ENCODE peak calls at places on chromosomes 7 and 10, in six cellular contexts. V is uterus, W is mammary epithelial cell, U is spleen, C is NB4, Z is psoas muscle. J is an unnamed sample.
A peak's percentile ranks its signal among the peaks of the same experiment; 100 is the strongest.

GRCh38 chr10:52030051-52030867 is 283.8 kb upstream of the DKK1 start:
- DNase-seq in C (no peak), W (no peak), Z (no peak), V (no peak), U (no peak), J (no peak)

GRCh38 chr7:72176875-72177274 is 235.3 kb downstream of the CALN1 start:
- DNase-seq in Z (no peak), W (no peak), U (no peak), V (no peak), C (no peak), J (no peak)

GRCh38 chr7:34165466-34165865 is 260.1 kb downstream of the BMPER start:
- DNase-seq in V (no peak), U (no peak), Z (no peak), C (no peak), W (no peak), J (no peak)

GRCh38 chr10:71603754-71604153 is 115.8 kb downstream of the C10orf105 start:
- DNase-seq in V (no peak), C (no peak), U (no peak), W (no peak), Z (no peak), J (no peak)

GRCh38 chr7:2024227-2024918 is 208.4 kb downstream of the MAD1L1 start:
- DNase-seq in Z (peak; percentile 48), U (peak; percentile 58), W (no peak), V (no peak), C (peak; percentile 47), J (no peak)

GRCh38 chr10:111511751-111512150 is 434.9 kb downstream of the ADRA2A start:
- DNase-seq in Z (no peak), C (no peak), W (no peak), V (no peak), U (no peak), J (no peak)

GRCh38 chr10:116111483-116112095 is 161.4 kb downstream of the GFRA1 start:
- DNase-seq in C (no peak), V (no peak), W (no peak), U (no peak), Z (no peak), J (no peak)

GRCh38 chr7:87369216-87369615 is 23.8 kb downstream of the CROT start:
- DNase-seq in U (no peak), C (no peak), V (no peak), W (no peak), Z (no peak), J (peak; percentile 52)

GRCh38 chr10:121216721-121217181 is 365.6 kb downstream of the WDR11 start:
- DNase-seq in C (no peak), W (no peak), Z (peak; percentile 66), U (no peak), V (no peak), J (no peak)

GRCh38 chr10:132443998-132444876 is 47.2 kb downstream of the PWWP2B start:
- DNase-seq in U (peak; percentile 77), Z (no peak), C (peak; percentile 82), W (no peak), V (no peak), J (no peak)

GRCh38 chr10:85454386-85454785 is 912.2 kb downstream of the GRID1 start:
- DNase-seq in C (no peak), W (no peak), Z (no peak), U (no peak), V (no peak), J (no peak)

GRCh38 chr7:2471022-2471329 is 5.2 kb downstream of the GRIFIN start:
- DNase-seq in U (no peak), Z (no peak), W (peak; percentile 78), V (no peak), C (peak; percentile 54), J (no peak)

GRCh38 chr10:48541144-48541795 is 63.6 kb downstream of the ARHGAP22 start:
- DNase-seq in V (no peak), W (no peak), U (no peak), C (no peak), Z (no peak), J (no peak)

GRCh38 chr10:14891151-14891550 is 12.5 kb downstream of the SUV39H2 start:
- DNase-seq in V (no peak), C (no peak), Z (no peak), W (no peak), U (no peak), J (no peak)

GRCh38 chr10:9596368-9596920 is 1421.2 kb upstream of the CELF2 start:
- DNase-seq in U (no peak), V (no peak), W (no peak), C (no peak), Z (no peak), J (no peak)

GRCh38 chr10:100882681-100883321 is 30.0 kb upstream of the SLF2 start:
- DNase-seq in W (no peak), Z (no peak), V (peak; percentile 52), U (no peak), C (no peak), J (no peak)

DNA sequence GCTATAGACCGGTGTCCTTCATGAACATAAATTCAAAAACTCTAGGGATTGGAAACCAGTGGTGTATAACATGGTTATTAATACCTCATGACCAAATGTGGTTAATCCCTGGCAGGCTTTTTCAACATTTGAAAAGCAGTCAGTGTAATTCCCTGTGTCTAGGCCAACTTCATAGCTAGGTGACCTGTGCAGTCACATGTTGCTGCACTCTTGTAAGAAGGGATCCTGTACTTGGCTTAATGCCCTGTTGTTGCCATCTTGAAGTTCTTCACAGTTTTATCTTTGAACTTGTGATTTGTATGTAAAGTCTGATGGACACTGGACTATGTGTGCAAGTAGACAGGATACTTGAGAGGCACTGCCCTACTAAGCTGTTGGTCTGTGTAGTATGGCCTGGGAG is 39.7 kb downstream of the ZNF33A start:
- DNase-seq in Z (no peak), V (no peak), W (no peak), U (no peak), C (no peak), J (no peak)
- H3K4me3 ChIP-seq in Z (no peak overlapping the region), V (no peak overlapping the region), W (no peak overlapping the region), U (no peak overlapping the region), C (no peak overlapping the region), J (no peak overlapping the region)

DNA sequence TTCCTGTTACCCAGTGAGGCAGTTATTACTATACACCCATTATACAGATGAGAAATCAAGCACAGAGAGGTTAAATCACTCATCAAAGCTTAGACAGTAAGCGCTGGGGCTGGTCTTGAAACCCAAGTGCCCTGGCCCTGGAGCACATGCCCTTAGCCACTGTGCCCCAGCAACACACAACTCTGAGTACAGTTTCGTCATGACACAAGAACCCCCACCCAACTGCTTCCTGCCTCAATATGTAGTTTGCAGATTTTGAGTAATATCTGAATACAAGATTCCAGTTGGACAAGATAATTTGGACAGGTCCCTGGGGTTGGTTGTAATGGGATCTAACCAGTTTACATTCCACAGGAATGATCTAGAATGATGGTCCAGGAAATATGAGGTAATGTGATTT is 62.8 kb downstream of the SH3PXD2A start:
- DNase-seq in V (no peak), W (peak; percentile 73), U (no peak), C (no peak), Z (no peak), J (no peak)
- TF ChIP-seq CTCF in V (no peak), W (no peak), U (no peak), C (no peak), Z (no peak), J (no peak)

DNA sequence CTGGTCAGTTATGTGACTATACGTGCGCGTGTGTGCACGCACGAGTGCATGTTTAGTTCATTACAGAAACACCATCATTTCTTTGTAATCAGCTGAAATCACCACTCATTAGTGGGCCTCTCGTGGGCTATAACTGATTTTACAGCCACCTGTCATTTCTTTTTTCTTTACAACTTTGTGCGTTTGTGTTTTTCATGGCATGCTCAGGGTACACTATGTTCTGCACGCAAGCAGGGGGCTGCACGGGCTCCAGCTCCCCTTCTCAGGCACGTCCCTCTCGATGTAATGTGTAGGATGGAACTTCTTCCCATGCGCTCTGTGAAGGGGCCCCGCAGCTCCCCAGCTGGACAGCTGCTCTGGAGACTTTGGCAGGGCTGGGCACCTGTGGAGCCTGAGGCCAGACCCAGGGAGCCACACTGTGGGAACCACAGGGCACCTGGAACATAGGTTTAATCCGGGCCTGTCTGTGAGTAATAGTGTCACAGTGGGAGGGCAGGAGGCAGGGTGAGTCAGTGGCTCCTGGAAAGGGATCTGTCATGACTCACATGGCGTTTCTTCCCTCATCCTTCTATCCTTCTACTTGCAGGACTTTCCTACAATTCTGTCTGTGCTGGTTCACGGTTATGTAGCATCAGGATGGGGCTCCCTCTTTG is 4.9 kb downstream of the GCK start:
- DNase-seq in C (no peak), U (no peak), V (no peak), Z (no peak), W (peak; percentile 95), J (no peak)
- H3K4me3 ChIP-seq in C (no peak overlapping the region), U (no peak overlapping the region), V (no peak overlapping the region), Z (no peak overlapping the region), W (no peak overlapping the region), J (no peak overlapping the region)

GRCh38 chr10:11533328-11533781 is 78.1 kb downstream of the USP6NL start:
- DNase-seq in C (peak; percentile 7), W (peak; percentile 38), Z (no peak), V (no peak), U (no peak), J (peak; percentile 45)
- TF ChIP-seq CTCF in C (no peak), W (peak; percentile 45), Z (peak; percentile 10), V (no peak), U (no peak), J (peak; percentile 32)

DNA sequence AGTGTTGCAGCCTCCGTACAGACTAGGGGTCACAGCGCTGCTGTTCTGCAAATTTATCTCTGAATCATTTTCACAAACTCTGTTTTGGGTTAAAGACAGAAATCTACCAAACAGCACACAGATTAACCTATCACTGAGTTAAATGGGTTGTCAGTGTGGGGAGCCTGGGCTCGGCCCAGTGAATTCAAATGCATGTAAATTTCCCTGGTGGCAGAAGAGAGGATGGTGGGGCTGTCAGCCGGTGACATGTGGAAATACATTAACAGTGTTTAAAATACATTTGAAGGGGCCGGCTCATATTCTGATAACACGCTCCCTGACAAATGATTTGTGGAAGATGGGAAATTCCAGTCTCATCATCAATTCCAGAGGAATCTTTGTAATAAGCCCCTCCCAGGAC is 309.6 kb upstream of the MKI67 start:
- DNase-seq in C (no peak), V (no peak), U (no peak), W (no peak), Z (no peak), J (no peak)
- H3K4me3 ChIP-seq in C (no peak overlapping the region), V (no peak overlapping the region), U (no peak overlapping the region), W (no peak overlapping the region), Z (no peak overlapping the region), J (no peak overlapping the region)